ENCODE peak calls at places on chromosomes 12 and 14, in nine cellular contexts. O, B, X, M, V, J, N, I and Y are unnamed samples. For H3K4me1 and H3K27me3, the result is how much of the 10 kb centered on the place peaks cover.

GRCh38 chr12:88258396-88258795 is 116.3 kb downstream of the TMTC3 start:
- DNase-seq in V (no peak), B (no peak), J (no peak), N (no peak), I (no peak), O (no peak), X (no peak), M (no peak), Y (no peak)

GRCh38 chr12:83739602-83740001 is 1052.9 kb downstream of the TMTC2 start:
- DNase-seq in M (no peak), O (no peak), N (no peak), B (no peak), V (no peak), I (no peak), X (no peak), J (no peak), Y (no peak)

GRCh38 chr12:28799337-28799736 is 349.7 kb upstream of the FAR2 start:
- DNase-seq in O (no peak), V (no peak), I (no peak), J (no peak), N (no peak), B (no peak), X (no peak), M (no peak), Y (no peak)

GRCh38 chr12:15699886-15700285 is 89.3 kb downstream of the EPS8 start:
- DNase-seq in X (no peak), O (no peak), M (no peak), J (no peak), B (no peak), I (no peak), N (no peak), V (no peak), Y (no peak)

GRCh38 chr14:88533203-88533602 is 21.6 kb downstream of the PTPN21 start:
- DNase-seq in X (no peak), B (no peak), J (no peak), N (no peak), V (no peak), I (no peak), O (no peak), M (no peak), Y (no peak)

GRCh38 chr12:90295858-90296257 is 587.2 kb upstream of the ATP2B1 start:
- DNase-seq in M (no peak), J (no peak), I (no peak), X (no peak), B (no peak), N (no peak), O (no peak), V (no peak), Y (no peak)

GRCh38 chr12:1527789-1528188 is 66.6 kb downstream of the FBXL14 start:
- DNase-seq in I (no peak), N (no peak), B (no peak), M (no peak), O (no peak), X (no peak), J (no peak), V (no peak), Y (no peak)

GRCh38 chr14:92500491-92500941 is 13.1 kb upstream of the RIN3 start:
- DNase-seq in B (no peak), O (no peak), X (no peak), N (peak), J (no peak), V (no peak), M (peak), I (no peak), Y (no peak)

GRCh38 chr14:53640695-53641094 is 315.9 kb downstream of the BMP4 start:
- DNase-seq in J (no peak), M (no peak), X (no peak), N (no peak), O (no peak), V (no peak), B (no peak), I (no peak), Y (no peak)

GRCh38 chr12:89825591-89826449 is 117.2 kb upstream of the ATP2B1 start:
- DNase-seq in N (no peak), I (no peak), O (no peak), V (no peak), B (peak), M (no peak), X (no peak), J (no peak), Y (no peak)

GRCh38 chr12:64800640-64801039 is 23.8 kb upstream of the TBC1D30 start:
- DNase-seq in J (no peak), N (no peak), M (no peak), B (no peak), X (no peak), V (no peak), I (no peak), O (no peak), Y (no peak)

GRCh38 chr12:55847033-55847432 is 4.3 kb upstream of the MMP19 start:
- DNase-seq in N (no peak), I (peak), V (no peak), X (no peak), O (no peak), M (no peak), B (no peak), J (no peak), Y (peak)

GRCh38 chr14:90624228-90624627 is 192.0 kb downstream of the TTC7B start:
- DNase-seq in N (peak), M (no peak), X (no peak), B (no peak), J (no peak), I (no peak), O (no peak), V (no peak), Y (peak)

GRCh38 chr14:92323031-92323915 is at the start of gene SLC24A4:
- DNase-seq in M (no peak), V (no peak), O (no peak), I (peak), N (no peak), X (no peak), J (peak), B (peak), Y (no peak)

GRCh38 chr12:115519359-115519758 is 758.1 kb downstream of the MED13L start:
- DNase-seq in I (no peak), B (no peak), O (no peak), X (no peak), J (no peak), V (no peak), N (no peak), M (no peak), Y (no peak)

GRCh38 chr12:125079943-125080645 is 14.9 kb downstream of the AACS start:
- DNase-seq in J (no peak), N (no peak), X (no peak), M (peak), O (no peak), B (no peak), V (no peak), I (no peak), Y (no peak)

GRCh38 chr12:46702581-46703344 is 123.0 kb downstream of the SLC38A4 start:
- DNase-seq in N (no peak), V (no peak), B (no peak), X (no peak), O (no peak), M (no peak), J (no peak), I (no peak), Y (no peak)

GRCh38 chr12:96236221-96236822 is 42.1 kb downstream of the ELK3 start:
- DNase-seq in O (no peak), N (no peak), V (peak), I (no peak), X (no peak), B (no peak), M (no peak), J (peak), Y (peak)

GRCh38 chr12:110039085-110039807 is 9.1 kb downstream of the C12orf76 start:
- DNase-seq in B (no peak), X (peak), J (no peak), I (no peak), V (peak), N (peak), M (no peak), O (no peak), Y (no peak)

GRCh38 chr12:64578556-64578955 is 31.7 kb upstream of the RASSF3 start:
- DNase-seq in I (no peak), O (no peak), M (no peak), V (no peak), J (no peak), B (no peak), X (no peak), N (no peak), Y (peak)

GRCh38 chr12:31370645-31371620 is 45.0 kb upstream of the SINHCAF start:
- DNase-seq in O (no peak), N (peak), X (no peak), B (no peak), V (peak), I (no peak), M (no peak), J (no peak), Y (no peak)

GRCh38 chr12:89179245-89179644 is 173.1 kb downstream of the DUSP6 start:
- DNase-seq in X (no peak), N (no peak), I (no peak), J (no peak), M (no peak), V (no peak), O (no peak), B (no peak), Y (no peak)

GRCh38 chr12:62977419-62977818 is 42.5 kb upstream of the PPM1H start:
- DNase-seq in M (no peak), B (no peak), X (peak), V (peak), N (no peak), O (no peak), J (no peak), I (no peak), Y (no peak)

GRCh38 chr12:124720687-124721500 is 142.8 kb downstream of the SCARB1 start:
- DNase-seq in B (peak), M (no peak), O (no peak), J (no peak), N (no peak), V (peak), I (no peak), X (peak), Y (peak)

GRCh38 chr12:16150290-16150689 is 127.2 kb downstream of the SLC15A5 start:
- DNase-seq in J (no peak), O (no peak), V (no peak), M (no peak), B (no peak), X (no peak), N (no peak), I (no peak), Y (no peak)

GRCh38 chr12:10409387-10409786 is at the start of gene KLRC4:
- DNase-seq in N (no peak), O (no peak), V (no peak), B (no peak), I (no peak), J (no peak), X (no peak), M (no peak), Y (no peak)

GRCh38 chr14:36495666-36496065 is 24.4 kb downstream of the NKX2-1 start:
- DNase-seq in X (no peak), B (no peak), V (no peak), J (no peak), I (no peak), O (no peak), M (no peak), N (no peak), Y (no peak)

GRCh38 chr14:55129428-55130193 is 559 bp downstream of the LGALS3 start:
- DNase-seq in I (peak), N (peak), M (peak), X (peak), V (peak), B (peak), J (peak), O (peak), Y (peak)

GRCh38 chr14:64391113-64391725 is 3.1 kb downstream of the MTHFD1 start:
- DNase-seq in V (no peak), O (no peak), X (no peak), I (no peak), J (no peak), N (no peak), B (no peak), M (no peak), Y (no peak)

GRCh38 chr14:75961662-75962061 is 20.1 kb downstream of the TGFB3 start:
- DNase-seq in O (no peak), B (no peak), I (no peak), M (no peak), N (no peak), X (no peak), V (no peak), J (no peak), Y (no peak)

DNA sequence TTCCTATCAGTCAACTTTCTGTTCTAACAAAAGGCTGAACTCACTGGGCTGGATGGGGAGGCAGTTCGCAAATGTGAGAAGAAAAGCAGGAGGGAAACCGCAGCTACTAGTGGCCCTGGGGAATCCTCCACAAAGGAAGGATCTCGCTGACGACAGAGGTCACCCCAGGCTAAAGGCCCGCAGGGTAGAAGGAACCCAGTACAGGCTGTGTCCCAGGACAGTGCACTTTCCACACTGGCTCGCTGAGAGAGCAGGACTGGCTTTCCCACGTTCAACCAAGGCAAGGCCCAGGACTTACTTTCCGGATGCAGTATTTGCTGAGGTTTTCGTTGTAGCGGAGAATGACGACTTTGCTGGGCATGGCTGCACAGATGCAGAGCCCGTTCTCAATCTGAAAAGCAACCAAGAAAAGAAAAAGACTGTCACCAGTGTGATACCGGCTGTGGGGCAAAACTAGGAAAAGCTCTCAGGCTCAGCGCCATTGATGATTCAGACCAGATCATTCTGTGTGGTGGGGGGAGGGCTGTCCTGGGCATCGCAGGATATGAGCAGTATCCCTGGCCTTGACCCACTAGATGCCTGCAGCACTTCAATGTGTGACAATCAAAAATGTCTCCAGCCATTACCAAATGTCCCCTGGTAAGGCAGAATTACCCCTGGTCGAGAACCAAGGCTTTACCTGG is 36.3 kb downstream of the PRKAB1 start:
- DNase-seq in N (no peak), X (no peak), J (no peak), B (no peak), V (no peak), I (no peak), O (no peak), M (no peak), Y (no peak)
- TF ChIP-seq EP300 in N (no peak), X (no peak), J (no peak), B (no peak), V (no peak), I (no peak), O (no peak), M (no peak), Y (no peak)

GRCh38 chr14:38079268-38079667 is 128.4 kb upstream of the SSTR1 start:
- DNase-seq in N (no peak), O (no peak), X (no peak), M (no peak), B (no peak), I (no peak), J (no peak), V (no peak), Y (no peak)
- H3K4me1 ChIP-seq in N (under half), O (under half), X (under half), M (under half), B (under half), I (under half), J (under half), V (under half), Y (under half)

GRCh38 chr12:57476162-57476992 is 3.3 kb downstream of the ARHGAP9 start:
- DNase-seq in I (no peak), J (peak), M (no peak), N (no peak), V (peak), B (no peak), X (peak), O (no peak), Y (no peak)

GRCh38 chr12:57476993-57477709 is 2.5 kb downstream of the ARHGAP9 start:
- DNase-seq in J (no peak), X (no peak), N (no peak), M (no peak), I (no peak), V (no peak), O (no peak), B (no peak), Y (no peak)

GRCh38 chr12:57479376-57480115 is at the start of gene ARHGAP9:
- DNase-seq in V (no peak), B (no peak), I (no peak), O (no peak), N (no peak), M (no peak), J (no peak), X (no peak), Y (no peak)

GRCh38 chr12:57479043-57479375 is 657 bp downstream of the ARHGAP9 start:
- DNase-seq in M (no peak), I (no peak), X (no peak), N (no peak), J (no peak), V (no peak), O (no peak), B (no peak), Y (no peak)

DNA sequence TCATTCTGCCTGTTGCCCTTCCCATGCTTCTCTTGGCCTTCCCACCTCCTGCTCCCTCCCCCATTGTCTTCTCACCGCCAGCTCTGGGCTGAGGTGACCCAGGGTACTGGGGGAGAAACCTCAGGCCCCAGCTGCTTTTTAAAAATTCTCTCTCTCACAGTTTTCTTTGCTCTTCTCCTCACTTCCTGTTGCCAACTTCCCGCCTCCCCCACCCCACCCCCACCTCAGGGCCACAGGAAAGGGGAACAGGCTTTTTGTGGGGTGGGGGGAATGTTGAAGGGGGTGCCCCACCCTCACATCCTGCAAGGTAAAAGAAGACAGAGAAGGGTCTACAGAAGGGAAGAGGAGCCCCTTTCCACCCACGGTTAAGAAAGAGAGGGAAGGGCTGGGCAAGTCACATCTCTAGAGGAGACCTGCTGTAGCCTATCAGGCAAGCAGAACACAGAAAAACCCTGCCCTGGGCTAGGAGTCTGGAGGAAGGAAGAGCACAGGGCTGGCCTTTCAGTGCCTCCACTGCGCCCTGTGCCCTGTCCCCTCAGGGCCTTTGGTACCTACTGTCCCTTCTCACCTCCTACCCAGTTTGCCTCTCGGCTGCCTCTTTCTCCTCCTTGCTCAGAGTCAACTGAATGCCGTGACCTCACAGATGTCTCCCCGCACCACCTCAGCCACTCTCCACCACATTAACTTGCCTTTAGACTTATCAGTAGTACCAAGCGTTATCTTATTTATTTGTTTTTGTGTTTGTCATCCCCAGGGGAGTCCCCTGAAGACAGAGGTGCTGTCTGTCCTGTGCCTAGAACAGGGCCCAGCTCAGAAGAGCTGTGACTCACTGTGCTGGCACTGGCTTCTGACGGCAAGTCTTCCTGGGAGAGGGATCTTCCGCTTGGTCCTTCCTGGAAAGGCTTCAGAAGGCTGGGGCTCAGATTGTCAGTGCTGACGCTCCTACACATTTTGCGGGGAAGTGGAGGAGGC is 1.7 kb downstream of the ARHGAP9 start:
- DNase-seq in V (no peak), O (no peak), X (no peak), N (no peak), M (no peak), I (no peak), J (no peak), B (no peak), Y (no peak)
- H3K27me3 ChIP-seq in V (half or more), O (under half), X (under half), N (half or more), M (under half), I (under half), J (under half), B (under half), Y (under half)

DNA sequence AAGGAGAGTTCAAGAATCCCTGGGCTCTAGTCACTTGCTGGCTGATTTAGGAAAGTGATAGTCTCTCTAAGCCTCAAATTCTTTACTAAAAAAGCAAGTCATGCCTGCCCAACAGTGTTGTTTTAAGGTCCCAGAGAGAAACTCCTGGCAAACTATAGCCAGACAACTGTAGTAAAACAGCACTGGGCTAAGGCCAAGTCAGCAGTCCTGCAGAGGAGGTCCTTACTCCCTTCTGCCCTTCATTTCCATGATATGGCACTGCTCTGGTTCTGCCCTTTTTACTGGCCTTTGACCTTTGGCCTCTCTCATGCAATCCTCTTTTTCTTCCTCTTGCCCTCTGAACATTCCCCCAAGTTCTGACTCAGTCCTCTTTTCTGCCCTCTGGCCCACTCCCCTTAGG is 74.9 kb downstream of the VWF start:
- DNase-seq in V (no peak), X (no peak), J (no peak), I (no peak), M (no peak), N (no peak), O (no peak), B (no peak), Y (no peak)
- TF ChIP-seq EP300 in V (no peak), X (no peak), J (no peak), I (no peak), M (no peak), N (no peak), O (no peak), B (no peak), Y (no peak)

GRCh38 chr12:122855985-122856831 is 21.0 kb downstream of the HIP1R start:
- DNase-seq in V (no peak), N (no peak), M (no peak), I (no peak), B (peak), X (no peak), O (no peak), J (peak), Y (no peak)
- H3K4me1 ChIP-seq in V (under half), N (under half), M (under half), I (under half), B (under half), X (half or more), O (under half), J (under half), Y (under half)

DNA sequence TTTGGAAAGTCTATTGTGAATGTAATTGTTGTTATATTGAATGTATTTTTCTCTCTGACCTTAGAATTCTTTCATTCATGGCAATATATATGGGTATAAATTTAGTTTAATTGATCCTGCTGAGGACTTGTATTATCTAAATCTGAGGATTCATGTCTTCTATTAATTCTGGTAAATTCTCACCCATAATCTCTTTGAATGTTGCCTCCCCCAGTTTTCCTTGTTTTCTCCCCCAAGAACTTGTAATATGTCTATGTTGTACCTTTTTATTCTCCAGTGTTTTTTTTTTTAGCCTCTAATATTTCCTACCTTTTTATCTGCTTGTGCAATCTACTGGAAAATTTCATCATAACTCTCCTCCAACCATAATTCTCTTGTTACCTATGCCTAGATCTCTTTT is 21.5 kb upstream of the HOXC13 start:
- DNase-seq in M (no peak), N (no peak), B (no peak), V (no peak), I (no peak), X (no peak), J (no peak), O (no peak), Y (no peak)
- H3K27me3 ChIP-seq in M (under half), N (under half), B (half or more), V (half or more), I (under half), X (under half), J (under half), O (under half), Y (under half)